ENCODE peak calls at places on chromosomes 4 and X, in nine cellular contexts. W is OCI-LY7; P is colonic mucosa; D is stimulated activated naive CD4-positive, alpha-beta T cell; Q is EH; B is mammary epithelial cell; N is GM06990; Z is ELR; R is nephron progenitor cell. Y is an unnamed sample.

GRCh38 chr4:110533940-110534339 is 58.0 kb downstream of the ENPEP start:
- DNase-seq in D (no peak), B (peak), Q (peak), P (no peak), Z (peak), R (no peak), N (no peak), W (peak), Y (no peak)

GRCh38 chr4:121698119-121698732 is 1.4 kb upstream of the ANXA5 start:
- DNase-seq in B (no peak), W (no peak), N (no peak), D (no peak), R (no peak), Z (no peak), Q (no peak), P (no peak), Y (no peak)

GRCh38 chrX:64202808-64203320 is 2.6 kb downstream of the AMER1 start:
- DNase-seq in N (no peak), W (no peak), Q (peak), P (no peak), R (no peak), B (no peak), Z (no peak), D (no peak), Y (no peak)

GRCh38 chr4:15930314-15930713 is 8.2 kb downstream of the FGFBP1 start:
- DNase-seq in N (no peak), P (no peak), Q (no peak), D (no peak), B (no peak), Z (no peak), R (no peak), W (no peak), Y (no peak)

GRCh38 chr4:117941611-117942010 is 92.7 kb upstream of the NDST3 start:
- DNase-seq in W (no peak), P (no peak), R (peak), B (no peak), N (no peak), Z (no peak), D (no peak), Q (no peak), Y (no peak)

GRCh38 chr4:74545488-74545887 is 100.6 kb downstream of the AREG start:
- DNase-seq in B (peak), W (no peak), P (peak), R (no peak), Q (peak), N (no peak), D (no peak), Z (peak), Y (no peak)

GRCh38 chrX:20529711-20530110 is 263.0 kb upstream of the RPS6KA3 start:
- DNase-seq in N (no peak), D (no peak), Z (no peak), W (no peak), R (no peak), P (no peak), Q (peak), B (no peak), Y (no peak)

GRCh38 chr4:144740316-144740715 is 94.4 kb downstream of the HHIP start:
- DNase-seq in B (peak), D (no peak), Q (no peak), Z (peak), N (no peak), W (no peak), P (no peak), R (no peak), Y (no peak)

GRCh38 chrX:50407976-50408375 is 62.6 kb downstream of the DGKK start:
- DNase-seq in W (no peak), D (no peak), Q (no peak), B (no peak), P (no peak), N (no peak), Z (no peak), R (no peak), Y (no peak)

Y was measured in GM13976.